ENCODE peak calls at places on chromosomes 1 and 21, in nine cellular contexts. Z, Q, C, X, B, M, T, L and F are unnamed samples. For H3K4me1 and H3K27me3, the result is how much of the 10 kb centered on the place peaks cover.

GRCh38 chr21:34544032-34544496 is 32.1 kb upstream of the KCNE1 start:
- DNase-seq in L (peak), Z (peak), Q (peak), C (peak), B (peak), M (peak), T (peak), X (no peak), F (peak)

GRCh38 chr1:185439727-185440415 is 122.8 kb upstream of the IVNS1ABP start:
- DNase-seq in M (peak), T (no peak), Z (no peak), C (no peak), Q (no peak), B (no peak), X (no peak), L (peak), F (peak)

GRCh38 chr1:226640288-226640687 is 91.7 kb downstream of the STUM start:
- DNase-seq in B (no peak), M (no peak), Z (no peak), L (no peak), C (no peak), T (no peak), Q (no peak), X (no peak), F (no peak)

GRCh38 chr1:3898994-3899775 is 887 bp downstream of the C1orf174 start:
- DNase-seq in C (no peak), B (no peak), L (no peak), Q (no peak), M (no peak), T (no peak), X (no peak), Z (no peak), F (peak)

GRCh38 chr1:52662645-52663313 is 29.8 kb downstream of the SHISAL2A start:
- DNase-seq in Q (no peak), M (peak), T (no peak), C (no peak), L (peak), X (no peak), B (peak), Z (no peak), F (no peak)

GRCh38 chr1:77060000-77060399 is 159.2 kb downstream of the PIGK start:
- DNase-seq in C (no peak), B (no peak), X (no peak), M (no peak), L (no peak), Z (no peak), T (no peak), Q (no peak), F (no peak)

GRCh38 chr1:218488986-218489385 is 143.8 kb downstream of the TGFB2 start:
- DNase-seq in T (no peak), Z (no peak), Q (no peak), B (no peak), C (no peak), X (no peak), L (peak), M (peak), F (no peak)

GRCh38 chr1:14071581-14071980 is 371.6 kb downstream of the PRDM2 start:
- DNase-seq in Q (no peak), X (no peak), T (no peak), M (peak), C (no peak), L (peak), B (no peak), Z (no peak), F (no peak)

GRCh38 chr1:6261615-6261995 is 707 bp upstream of the GPR153 start:
- DNase-seq in C (no peak), L (no peak), T (no peak), Z (no peak), M (no peak), Q (no peak), B (no peak), X (no peak), F (no peak)

GRCh38 chr1:229447809-229448252 is 13.9 kb upstream of the ACTA1 start:
- DNase-seq in T (no peak), L (no peak), Z (no peak), B (no peak), X (no peak), M (no peak), Q (no peak), C (no peak), F (no peak)

GRCh38 chr1:206770531-206771352 is at the start of gene IL19:
- DNase-seq in X (no peak), B (no peak), L (peak), Q (no peak), C (peak), T (no peak), Z (no peak), M (peak), F (peak)

GRCh38 chr1:155199792-155200191 is 7.9 kb downstream of the THBS3 start:
- DNase-seq in C (no peak), X (no peak), Q (no peak), M (no peak), T (no peak), L (no peak), B (no peak), Z (no peak), F (no peak)

DNA sequence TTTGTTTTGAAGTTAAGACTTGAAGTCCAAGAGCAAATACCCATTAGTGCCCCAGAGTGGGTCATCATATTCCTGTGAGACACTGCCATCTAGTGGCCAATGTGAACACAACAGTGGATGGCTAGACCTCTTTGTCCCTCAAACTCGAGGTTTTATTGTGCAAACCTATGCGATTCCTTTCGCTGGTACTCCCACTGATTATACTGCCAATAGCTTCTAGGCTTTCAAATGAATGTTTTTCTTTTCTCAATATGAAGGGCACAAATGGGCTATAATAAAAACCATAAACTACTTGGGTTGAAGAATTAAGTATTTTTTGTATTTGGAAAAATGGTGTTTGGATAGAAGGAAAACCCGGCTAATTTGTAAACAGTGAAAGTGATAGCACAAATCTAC is 100.4 kb upstream of the ZNF281 start:
- DNase-seq in C (peak), X (no peak), Q (peak), Z (peak), M (peak), T (peak), B (peak), L (peak), F (peak)
- TF ChIP-seq CTCF in C (peak), X (peak), Q (peak), Z (peak), M (peak), T (peak), B (peak), L (peak), F (peak)

GRCh38 chr1:1281533-1282321 is 1.5 kb downstream of the SCNN1D start:
- DNase-seq in B (peak), X (no peak), M (peak), L (peak), T (peak), C (peak), Z (peak), Q (peak), F (peak)
- H3K4me1 ChIP-seq in B (under half), X (under half), M (under half), L (under half), T (under half), C (under half), Z (under half), Q (under half), F (under half)

DNA sequence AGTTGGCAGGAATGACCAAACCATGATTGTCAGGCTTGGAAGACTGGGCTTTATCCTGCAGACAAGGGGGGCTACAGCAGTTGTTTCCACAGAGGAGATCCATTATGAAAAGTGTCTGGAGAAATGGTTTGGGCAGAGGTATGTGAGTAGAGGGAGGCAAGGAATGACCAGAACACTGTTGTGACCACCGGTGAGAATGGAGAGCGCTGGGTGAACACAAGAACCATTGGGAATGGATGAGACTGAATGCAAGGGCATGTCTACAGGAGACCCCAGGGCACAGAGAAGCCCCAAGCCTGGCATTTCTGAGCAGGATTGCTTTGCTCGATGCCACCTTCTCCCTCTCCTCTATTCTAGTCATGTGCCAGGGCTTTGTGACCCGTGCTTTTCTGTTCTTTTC is 125.1 kb downstream of the CACNA1E start:
- DNase-seq in C (no peak), T (no peak), M (no peak), Z (no peak), Q (no peak), B (no peak), X (no peak), L (no peak), F (no peak)
- H3K27me3 ChIP-seq in C (under half), T (under half), M (under half), Z (under half), Q (under half), B (under half), X (under half), L (under half), F (under half)

GRCh38 chr1:162347281-162347680 is 29.4 kb downstream of the SPATA46 start:
- DNase-seq in L (peak), M (no peak), X (no peak), C (no peak), Z (no peak), Q (peak), T (no peak), B (no peak), F (no peak)
- TF ChIP-seq CTCF in L (no peak), M (no peak), X (no peak), C (no peak), Z (no peak), Q (no peak), T (no peak), B (no peak), F (no peak)